ENCODE peak calls at places on chromosomes 5 and 9, in seven cellular contexts. One of them, this sample, is unnamed.

GRCh38 chr9:135802876-135803419 is 101.0 kb downstream of the KCNT1 start:
- DNase-seq in GM12891: no peak
- DNase-seq in IMR-90: no peak
- DNase-seq in Kasumi-1: no peak
- DNase-seq in AG20443: no peak
- DNase-seq in coronary artery: no peak
- DNase-seq in amygdala: no peak
- DNase-seq in this sample: peak

GRCh38 chr9:93422987-93423386 is 28.5 kb upstream of the FAM120A start:
- DNase-seq in GM12891: no peak
- DNase-seq in IMR-90: peak
- DNase-seq in Kasumi-1: no peak
- DNase-seq in AG20443: no peak
- DNase-seq in coronary artery: no peak
- DNase-seq in amygdala: no peak
- DNase-seq in this sample: no peak

GRCh38 chr9:85004818-85005413 is 335.4 kb downstream of the NTRK2 start:
- DNase-seq in GM12891: no peak
- DNase-seq in IMR-90: no peak
- DNase-seq in Kasumi-1: no peak
- DNase-seq in AG20443: no peak
- DNase-seq in coronary artery: no peak
- DNase-seq in amygdala: no peak
- DNase-seq in this sample: no peak

GRCh38 chr9:88678008-88678407 is 143.0 kb downstream of the NXNL2 start:
- DNase-seq in GM12891: no peak
- DNase-seq in IMR-90: no peak
- DNase-seq in Kasumi-1: no peak
- DNase-seq in AG20443: no peak
- DNase-seq in coronary artery: no peak
- DNase-seq in amygdala: no peak
- DNase-seq in this sample: no peak

GRCh38 chr9:37761511-37761910 is 7.9 kb downstream of the TRMT10B start:
- DNase-seq in GM12891: no peak
- DNase-seq in IMR-90: peak
- DNase-seq in Kasumi-1: no peak
- DNase-seq in AG20443: peak
- DNase-seq in coronary artery: no peak
- DNase-seq in amygdala: no peak
- DNase-seq in this sample: no peak

GRCh38 chr9:76989501-76989900 is 30.0 kb upstream of the FOXB2 start:
- DNase-seq in GM12891: no peak
- DNase-seq in IMR-90: no peak
- DNase-seq in Kasumi-1: no peak
- DNase-seq in AG20443: no peak
- DNase-seq in coronary artery: no peak
- DNase-seq in amygdala: no peak
- DNase-seq in this sample: no peak

GRCh38 chr5:132830436-132831094 is at the start of gene SHROOM1:
- DNase-seq in GM12891: peak
- DNase-seq in IMR-90: peak
- DNase-seq in Kasumi-1: no peak
- DNase-seq in AG20443: peak
- DNase-seq in coronary artery: no peak
- DNase-seq in amygdala: peak
- DNase-seq in this sample: no peak

GRCh38 chr5:141373673-141374317 is at the start of gene PCDHGA6:
- DNase-seq in GM12891: no peak
- DNase-seq in IMR-90: peak
- DNase-seq in Kasumi-1: no peak
- DNase-seq in AG20443: peak
- DNase-seq in coronary artery: no peak
- DNase-seq in amygdala: no peak
- DNase-seq in this sample: no peak

GRCh38 chr9:134130503-134131375 is 5.1 kb upstream of the WDR5 start:
- DNase-seq in GM12891: no peak
- DNase-seq in IMR-90: peak
- DNase-seq in Kasumi-1: no peak
- DNase-seq in AG20443: peak
- DNase-seq in coronary artery: peak
- DNase-seq in amygdala: no peak
- DNase-seq in this sample: no peak

GRCh38 chr9:81787747-81788632 is 98.6 kb upstream of the TLE1 start:
- DNase-seq in GM12891: no peak
- DNase-seq in IMR-90: peak
- DNase-seq in Kasumi-1: no peak
- DNase-seq in AG20443: peak
- DNase-seq in coronary artery: no peak
- DNase-seq in amygdala: no peak
- DNase-seq in this sample: peak

GRCh38 chr9:111937781-111938426 is 41.3 kb downstream of the UGCG start:
- DNase-seq in GM12891: no peak
- DNase-seq in IMR-90: peak
- DNase-seq in Kasumi-1: peak
- DNase-seq in AG20443: no peak
- DNase-seq in coronary artery: no peak
- DNase-seq in amygdala: no peak
- DNase-seq in this sample: no peak

GRCh38 chr9:95947118-95947517 is 71.6 kb downstream of the ERCC6L2 start:
- DNase-seq in GM12891: no peak
- DNase-seq in IMR-90: no peak
- DNase-seq in Kasumi-1: no peak
- DNase-seq in AG20443: no peak
- DNase-seq in coronary artery: no peak
- DNase-seq in amygdala: no peak
- DNase-seq in this sample: no peak

GRCh38 chr5:107104774-107105050 is 566.0 kb downstream of the EFNA5 start:
- DNase-seq in GM12891: no peak
- DNase-seq in IMR-90: no peak
- DNase-seq in Kasumi-1: no peak
- DNase-seq in AG20443: no peak
- DNase-seq in coronary artery: no peak
- DNase-seq in amygdala: no peak
- DNase-seq in this sample: no peak

GRCh38 chr5:150137168-150137957 is 18.3 kb downstream of the PDGFRB start:
- DNase-seq in GM12891: no peak
- DNase-seq in IMR-90: peak
- DNase-seq in Kasumi-1: no peak
- DNase-seq in AG20443: no peak
- DNase-seq in coronary artery: no peak
- DNase-seq in amygdala: no peak
- DNase-seq in this sample: no peak

GRCh38 chr5:53041071-53041692 is 52.0 kb downstream of the ITGA2 start:
- DNase-seq in GM12891: peak
- DNase-seq in IMR-90: peak
- DNase-seq in Kasumi-1: no peak
- DNase-seq in AG20443: no peak
- DNase-seq in coronary artery: no peak
- DNase-seq in amygdala: no peak
- DNase-seq in this sample: no peak

GRCh38 chr5:16382047-16382446 is 83.6 kb downstream of the ZNF622 start:
- DNase-seq in GM12891: no peak
- DNase-seq in IMR-90: no peak
- DNase-seq in Kasumi-1: no peak
- DNase-seq in AG20443: no peak
- DNase-seq in coronary artery: no peak
- DNase-seq in amygdala: no peak
- DNase-seq in this sample: no peak

GRCh38 chr9:121122450-121123032 is 47.8 kb downstream of the CNTRL start:
- DNase-seq in GM12891: no peak
- DNase-seq in IMR-90: no peak
- DNase-seq in Kasumi-1: no peak
- DNase-seq in AG20443: no peak
- DNase-seq in coronary artery: no peak
- DNase-seq in amygdala: no peak
- DNase-seq in this sample: no peak

GRCh38 chr5:36422957-36423356 is 121.3 kb upstream of the RANBP3L start:
- DNase-seq in GM12891: no peak
- DNase-seq in IMR-90: no peak
- DNase-seq in Kasumi-1: no peak
- DNase-seq in AG20443: peak
- DNase-seq in coronary artery: no peak
- DNase-seq in amygdala: no peak
- DNase-seq in this sample: no peak

GRCh38 chr5:92283521-92283920 is 900.4 kb upstream of the ARRDC3 start:
- DNase-seq in GM12891: no peak
- DNase-seq in IMR-90: no peak
- DNase-seq in Kasumi-1: no peak
- DNase-seq in AG20443: no peak
- DNase-seq in coronary artery: no peak
- DNase-seq in amygdala: no peak
- DNase-seq in this sample: no peak

GRCh38 chr9:117649126-117649525 is 55.1 kb upstream of the TLR4 start:
- DNase-seq in GM12891: no peak
- DNase-seq in IMR-90: no peak
- DNase-seq in Kasumi-1: no peak
- DNase-seq in AG20443: no peak
- DNase-seq in coronary artery: no peak
- DNase-seq in amygdala: no peak
- DNase-seq in this sample: no peak

GRCh38 chr5:125290935-125291334 is 544.5 kb upstream of the ZNF608 start:
- DNase-seq in GM12891: no peak
- DNase-seq in IMR-90: no peak
- DNase-seq in Kasumi-1: no peak
- DNase-seq in AG20443: no peak
- DNase-seq in coronary artery: no peak
- DNase-seq in amygdala: no peak
- DNase-seq in this sample: no peak

GRCh38 chr5:13081116-13081515 is 863.4 kb downstream of the DNAH5 start:
- DNase-seq in GM12891: no peak
- DNase-seq in IMR-90: no peak
- DNase-seq in Kasumi-1: no peak
- DNase-seq in AG20443: no peak
- DNase-seq in coronary artery: no peak
- DNase-seq in amygdala: no peak
- DNase-seq in this sample: no peak

GRCh38 chr9:91253488-91253887 is 108.2 kb downstream of the AUH start:
- DNase-seq in GM12891: no peak
- DNase-seq in IMR-90: peak
- DNase-seq in Kasumi-1: no peak
- DNase-seq in AG20443: no peak
- DNase-seq in coronary artery: no peak
- DNase-seq in amygdala: no peak
- DNase-seq in this sample: no peak

GRCh38 chr5:175879743-175880142 is 8.4 kb downstream of the CPLX2 start:
- DNase-seq in GM12891: no peak
- DNase-seq in IMR-90: no peak
- DNase-seq in Kasumi-1: no peak
- DNase-seq in AG20443: no peak
- DNase-seq in coronary artery: no peak
- DNase-seq in amygdala: no peak
- DNase-seq in this sample: no peak

GRCh38 chr5:147417133-147417813 is 92.6 kb downstream of the DPYSL3 start:
- DNase-seq in GM12891: no peak
- DNase-seq in IMR-90: peak
- DNase-seq in Kasumi-1: no peak
- DNase-seq in AG20443: no peak
- DNase-seq in coronary artery: peak
- DNase-seq in amygdala: no peak
- DNase-seq in this sample: no peak

GRCh38 chr5:7686794-7687193 is 164.1 kb downstream of the CFAP90 start:
- DNase-seq in GM12891: no peak
- DNase-seq in IMR-90: no peak
- DNase-seq in Kasumi-1: no peak
- DNase-seq in AG20443: no peak
- DNase-seq in coronary artery: no peak
- DNase-seq in amygdala: no peak
- DNase-seq in this sample: no peak

GRCh38 chr5:77707786-77708185 is 68.4 kb downstream of the TBCA start:
- DNase-seq in GM12891: no peak
- DNase-seq in IMR-90: peak
- DNase-seq in Kasumi-1: no peak
- DNase-seq in AG20443: no peak
- DNase-seq in coronary artery: no peak
- DNase-seq in amygdala: no peak
- DNase-seq in this sample: no peak

GRCh38 chr5:197892-198489 is 6.7 kb downstream of the LRRC14B start:
- DNase-seq in GM12891: no peak
- DNase-seq in IMR-90: no peak
- DNase-seq in Kasumi-1: no peak
- DNase-seq in AG20443: no peak
- DNase-seq in coronary artery: no peak
- DNase-seq in amygdala: no peak
- DNase-seq in this sample: no peak

GRCh38 chr5:80481019-80481893 is 6.6 kb upstream of the FAM151B start:
- DNase-seq in GM12891: peak
- DNase-seq in IMR-90: peak
- DNase-seq in Kasumi-1: peak
- DNase-seq in AG20443: peak
- DNase-seq in coronary artery: no peak
- DNase-seq in amygdala: no peak
- DNase-seq in this sample: no peak

GRCh38 chr5:96927008-96927407 is 8.9 kb upstream of the LNPEP start:
- DNase-seq in GM12891: no peak
- DNase-seq in IMR-90: peak
- DNase-seq in Kasumi-1: no peak
- DNase-seq in AG20443: no peak
- DNase-seq in coronary artery: no peak
- DNase-seq in amygdala: no peak
- DNase-seq in this sample: no peak

GRCh38 chr5:157520911-157521703 is 54.5 kb downstream of the ADAM19 start:
- DNase-seq in GM12891: no peak
- DNase-seq in IMR-90: peak
- DNase-seq in Kasumi-1: no peak
- DNase-seq in AG20443: peak
- DNase-seq in coronary artery: peak
- DNase-seq in amygdala: no peak
- DNase-seq in this sample: no peak

GRCh38 chr9:89592201-89592815 is 12.5 kb upstream of the GADD45G start:
- DNase-seq in GM12891: no peak
- DNase-seq in IMR-90: no peak
- DNase-seq in Kasumi-1: no peak
- DNase-seq in AG20443: no peak
- DNase-seq in coronary artery: no peak
- DNase-seq in amygdala: no peak
- DNase-seq in this sample: no peak

GRCh38 chr5:171484460-171484899 is 65.0 kb downstream of the FGF18 start:
- DNase-seq in GM12891: peak
- DNase-seq in IMR-90: no peak
- DNase-seq in Kasumi-1: peak
- DNase-seq in AG20443: peak
- DNase-seq in coronary artery: no peak
- DNase-seq in amygdala: no peak
- DNase-seq in this sample: no peak